ENCODE peak calls at places on chromosomes 16 and 17, in five cellular contexts. J is right lobe of liver, H is cardiac fibroblast, Y is AG08396, U is EL. S is an unnamed sample.

GRCh38 chr16:85765767-85766166 is 14.9 kb upstream of the C16orf74 start:
- DNase-seq in J (no peak), H (no peak), Y (no peak), U (no peak), S (no peak)

GRCh38 chr17:50919321-50920040 is 53.3 kb upstream of the TOB1 start:
- DNase-seq in J (peak; percentile 98), H (peak; percentile 91), Y (peak; percentile 93), U (peak; percentile 86), S (peak; percentile 82)

GRCh38 chr17:77580531-77580930 is 378.0 kb upstream of the TNRC6C start:
- DNase-seq in J (no peak), H (no peak), Y (no peak), U (no peak), S (no peak)

GRCh38 chr16:77288222-77288621 is 89.0 kb downstream of the SYCE1L start:
- DNase-seq in J (no peak), H (peak; percentile 83), Y (no peak), U (peak; percentile 81), S (no peak)

GRCh38 chr16:78005881-78006280 is 16.5 kb upstream of the CLEC3A start:
- DNase-seq in J (no peak), H (no peak), Y (no peak), U (peak; percentile 1), S (peak; percentile 32)

GRCh38 chr17:82100502-82101298 is 2.7 kb upstream of the FASN start:
- DNase-seq in J (no peak), H (no peak), Y (no peak), U (no peak), S (no peak)

GRCh38 chr17:34562387-34562786 is 17.0 kb upstream of the TMEM132E start:
- DNase-seq in J (no peak), H (no peak), Y (no peak), U (no peak), S (peak; percentile 38)

GRCh38 chr16:56195151-56195550 is 3.9 kb downstream of the GNAO1 start:
- DNase-seq in J (peak; percentile 63), H (no peak), Y (no peak), U (peak; percentile 32), S (no peak)

GRCh38 chr17:50201226-50201854 is at the start of gene COL1A1:
- DNase-seq in J (no peak), H (peak; percentile 94), Y (peak; percentile 94), U (peak; percentile 96), S (no peak)

GRCh38 chr17:50853781-50854180 is 12.4 kb downstream of the TOB1 start:
- DNase-seq in J (no peak), H (no peak), Y (no peak), U (no peak), S (no peak)

GRCh38 chr17:79628861-79629547 is 18.2 kb upstream of the RBFOX3 start:
- DNase-seq in J (peak; percentile 26), H (no peak), Y (no peak), U (no peak), S (no peak)

GRCh38 chr17:31211352-31212012 is 85.6 kb downstream of the OMG start:
- DNase-seq in J (no peak), H (no peak), Y (no peak), U (peak; percentile 42), S (no peak)

GRCh38 chr16:4556112-4556511 is at the start of gene C16orf96:
- DNase-seq in J (no peak), H (no peak), Y (peak; percentile 38), U (peak; percentile 21), S (no peak)

GRCh38 chr17:57551321-57552079 is 193.6 kb downstream of the CCDC182 start:
- DNase-seq in J (no peak), H (no peak), Y (no peak), U (no peak), S (no peak)

GRCh38 chr17:42016411-42016831 is 818 bp downstream of the DNAJC7 start:
- DNase-seq in J (no peak), H (peak; percentile 44), Y (no peak), U (no peak), S (no peak)

GRCh38 chr16:6177781-6178180 is 1080.2 kb upstream of the EEF2KMT start:
- DNase-seq in J (no peak), H (no peak), Y (no peak), U (no peak), S (no peak)

GRCh38 chr17:58113947-58114346 is 30.7 kb downstream of the DYNLL2 start:
- DNase-seq in J (no peak), H (no peak), Y (no peak), U (no peak), S (no peak)

GRCh38 chr16:59432934-59433333 is 698.8 kb upstream of the GOT2 start:
- DNase-seq in J (no peak), H (no peak), Y (no peak), U (no peak), S (no peak)

GRCh38 chr16:3861808-3862451 is 18.6 kb downstream of the CREBBP start:
- DNase-seq in J (no peak), H (peak; percentile 28), Y (no peak), U (peak; percentile 68), S (no peak)

GRCh38 chr16:11303405-11304138 is 22.4 kb upstream of the PRM1 start:
- DNase-seq in J (no peak), H (no peak), Y (no peak), U (no peak), S (peak; percentile 97)

GRCh38 chr16:31428638-31429247 is 583 bp upstream of the COX6A2 start:
- DNase-seq in J (no peak), H (no peak), Y (no peak), U (no peak), S (no peak)

S was measured in SK-N-DZ.